ENCODE peak calls at places on chromosomes 2 and 18, in seven cellular contexts. J is A549, K is heart left ventricle, X is adrenal gland, D is DND-41, N is left lung, A is ovary. C is an unnamed sample.
A peak's percentile ranks its signal among the peaks of the same experiment; 100 is the strongest.

GRCh38 chr2:203811491-203812221 is 55.9 kb upstream of the CTLA4 start:
- DNase-seq in J (peak; percentile 87), K (peak; percentile 59), X (peak; percentile 76), D (peak; percentile 70), N (peak; percentile 90), A (no peak), C (peak; percentile 79)

GRCh38 chr2:104793971-104794370 is 59.9 kb upstream of the POU3F3 start:
- DNase-seq in J (no peak), K (no peak), X (no peak), D (no peak), N (no peak), A (no peak), C (no peak)

GRCh38 chr18:3603460-3604259 is 153.7 kb downstream of the TGIF1 start:
- DNase-seq in J (peak; percentile 94), K (no peak), X (no peak), D (peak; percentile 48), N (no peak), A (no peak), C (peak; percentile 80)

GRCh38 chr2:239236043-239236807 is 164.6 kb downstream of the HDAC4 start:
- DNase-seq in J (no peak), K (no peak), X (peak; percentile 22), D (no peak), N (no peak), A (no peak), C (no peak)

GRCh38 chr2:218659258-218659987 is at the start of the genes BCS1L and ZNF142:
- DNase-seq in J (peak; percentile 90), K (peak; percentile 95), X (peak; percentile 90), D (peak; percentile 96), N (peak; percentile 98), A (peak; percentile 83), C (peak; percentile 92)

GRCh38 chr2:103785432-103785831 is 1023.6 kb downstream of the TMEM182 start:
- DNase-seq in J (no peak), K (no peak), X (no peak), D (no peak), N (no peak), A (no peak), C (no peak)

GRCh38 chr2:226001716-226002115 is 602.2 kb downstream of the NYAP2 start:
- DNase-seq in J (no peak), K (no peak), X (no peak), D (no peak), N (no peak), A (no peak), C (peak; percentile 66)

GRCh38 chr2:138485019-138485418 is 16.6 kb upstream of the SPOPL start:
- DNase-seq in J (no peak), K (no peak), X (no peak), D (no peak), N (no peak), A (no peak), C (no peak)

GRCh38 chr2:14306268-14306950 is 326.1 kb upstream of the LRATD1 start:
- DNase-seq in J (no peak), K (no peak), X (no peak), D (no peak), N (no peak), A (no peak), C (no peak)

GRCh38 chr2:69139778-69140177 is 126.8 kb downstream of the ANTXR1 start:
- DNase-seq in J (no peak), K (no peak), X (no peak), D (no peak), N (no peak), A (no peak), C (no peak)

GRCh38 chr2:236264256-236264655 is at the start of gene ASB18:
- DNase-seq in J (no peak), K (peak; percentile 65), X (no peak), D (no peak), N (no peak), A (no peak), C (no peak)

GRCh38 chr18:55589625-55590291 is 1.8 kb upstream of the TCF4 start:
- DNase-seq in J (peak; percentile 93), K (peak; percentile 97), X (peak; percentile 98), D (peak; percentile 97), N (peak; percentile 99), A (peak; percentile 97), C (peak; percentile 97)

GRCh38 chr18:76859474-76860339 is 37.4 kb downstream of the ZNF236 start:
- DNase-seq in J (no peak), K (no peak), X (no peak), D (no peak), N (no peak), A (no peak), C (no peak)

GRCh38 chr18:23812566-23813440 is 123.5 kb downstream of the LAMA3 start:
- DNase-seq in J (peak; percentile 8), K (no peak), X (no peak), D (no peak), N (no peak), A (no peak), C (no peak)

GRCh38 chr2:222976521-222977076 is 75.4 kb upstream of the KCNE4 start:
- DNase-seq in J (no peak), K (no peak), X (no peak), D (no peak), N (no peak), A (no peak), C (no peak)

GRCh38 chr2:58908501-58909154 is 667.5 kb upstream of the FANCL start:
- DNase-seq in J (no peak), K (no peak), X (no peak), D (no peak), N (no peak), A (no peak), C (no peak)

GRCh38 chr2:157876771-157877108 is 610 bp upstream of the ACVR1 start:
- DNase-seq in J (no peak), K (no peak), X (no peak), D (no peak), N (no peak), A (no peak), C (no peak)

GRCh38 chr2:173354601-173355131 is at the start of gene CDCA7:
- DNase-seq in J (peak; percentile 81), K (peak; percentile 56), X (no peak), D (peak; percentile 86), N (peak; percentile 88), A (peak; percentile 35), C (peak; percentile 92)
- H3K27ac ChIP-seq in J (peak within 1 kb of the TSS; percentile 92), K (peak within 1 kb of the TSS; percentile 69), X (no peak within 1 kb of the TSS), D (peak within 1 kb of the TSS; percentile 100), N (no peak within 1 kb of the TSS), A (no peak within 1 kb of the TSS), C (peak within 1 kb of the TSS; percentile 98)

DNA sequence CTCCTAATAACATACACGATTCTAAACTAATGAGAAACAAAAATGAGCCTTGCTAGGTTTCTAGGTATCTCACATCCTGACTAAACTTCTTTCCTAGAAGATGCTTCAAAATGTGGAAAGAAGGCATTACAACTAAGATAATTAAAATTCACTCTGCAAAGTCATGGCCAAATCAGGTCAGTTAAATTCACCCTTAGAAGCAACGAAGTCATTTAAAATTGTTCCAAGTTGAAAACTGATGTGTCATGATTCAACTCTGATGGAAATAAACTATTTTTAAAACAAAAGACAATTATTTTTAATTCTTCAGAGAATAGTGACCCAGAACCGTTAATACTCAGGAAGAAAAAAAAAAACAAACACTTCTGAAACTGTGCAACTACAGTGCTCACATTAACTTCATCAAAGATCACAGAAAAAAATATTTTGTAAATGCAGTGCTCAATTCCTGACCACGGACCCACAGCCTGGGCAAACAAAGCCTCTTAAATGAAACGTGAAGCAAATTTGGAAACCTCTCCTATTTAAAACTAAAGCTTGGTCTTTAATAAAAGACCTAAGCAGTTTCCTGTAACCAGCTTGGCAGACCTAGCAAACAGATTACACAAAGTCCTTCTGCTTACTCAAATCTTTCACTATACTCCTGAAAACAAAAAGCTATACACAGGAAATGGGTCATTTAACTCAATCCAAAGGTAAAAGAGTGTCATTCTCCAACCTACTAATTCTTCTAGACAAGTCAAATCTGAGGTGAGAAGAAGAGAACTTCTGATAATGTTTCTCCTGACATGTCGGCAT is 39.0 kb downstream of the CHN1 start:
- DNase-seq in J (no peak), K (no peak), X (no peak), D (no peak), N (no peak), A (no peak), C (peak; percentile 16)
- H3K4me1 ChIP-seq in J (peaks cover 30% of the 10 kb centered on the region), K (peaks cover 29% of the 10 kb centered on the region), X (no peaks in the 10 kb centered on the region), D (peaks cover 13% of the 10 kb centered on the region), N (no peaks in the 10 kb centered on the region), A (no peaks in the 10 kb centered on the region), C (peaks cover 11% of the 10 kb centered on the region)

GRCh38 chr2:47159627-47160026 is 4.5 kb upstream of the STPG4 start:
- DNase-seq in J (no peak), K (no peak), X (no peak), D (no peak), N (no peak), A (no peak), C (no peak)

GRCh38 chr2:47160207-47160606 is 5.1 kb upstream of the STPG4 start:
- DNase-seq in J (no peak), K (no peak), X (no peak), D (no peak), N (no peak), A (no peak), C (no peak)

GRCh38 chr2:47165001-47165555 is 10.0 kb upstream of the STPG4 start:
- DNase-seq in J (no peak), K (no peak), X (no peak), D (no peak), N (no peak), A (no peak), C (no peak)

GRCh38 chr2:47161475-47161874 is 6.4 kb upstream of the STPG4 start:
- DNase-seq in J (no peak), K (no peak), X (no peak), D (no peak), N (no peak), A (no peak), C (no peak)

GRCh38 chr2:47162780-47163179 is 7.7 kb upstream of the STPG4 start:
- DNase-seq in J (no peak), K (no peak), X (no peak), D (no peak), N (no peak), A (no peak), C (no peak)
- H3K27ac ChIP-seq in J (no peak overlapping the region), K (no peak overlapping the region), X (no peak overlapping the region), D (no peak overlapping the region), N (no peak overlapping the region), A (no peak overlapping the region), C (no peak overlapping the region)

GRCh38 chr2:446963-447540 is 159.2 kb upstream of the ALKAL2 start:
- DNase-seq in J (no peak), K (no peak), X (no peak), D (no peak), N (no peak), A (no peak), C (no peak)

GRCh38 chr2:444937-445884 is 157.3 kb upstream of the ALKAL2 start:
- DNase-seq in J (no peak), K (no peak), X (no peak), D (no peak), N (no peak), A (no peak), C (no peak)

GRCh38 chr2:443754-444153 is 155.9 kb upstream of the ALKAL2 start:
- DNase-seq in J (no peak), K (no peak), X (no peak), D (no peak), N (no peak), A (no peak), C (no peak)

GRCh38 chr2:443211-443610 is 155.3 kb upstream of the ALKAL2 start:
- DNase-seq in J (no peak), K (no peak), X (no peak), D (no peak), N (no peak), A (no peak), C (no peak)

DNA sequence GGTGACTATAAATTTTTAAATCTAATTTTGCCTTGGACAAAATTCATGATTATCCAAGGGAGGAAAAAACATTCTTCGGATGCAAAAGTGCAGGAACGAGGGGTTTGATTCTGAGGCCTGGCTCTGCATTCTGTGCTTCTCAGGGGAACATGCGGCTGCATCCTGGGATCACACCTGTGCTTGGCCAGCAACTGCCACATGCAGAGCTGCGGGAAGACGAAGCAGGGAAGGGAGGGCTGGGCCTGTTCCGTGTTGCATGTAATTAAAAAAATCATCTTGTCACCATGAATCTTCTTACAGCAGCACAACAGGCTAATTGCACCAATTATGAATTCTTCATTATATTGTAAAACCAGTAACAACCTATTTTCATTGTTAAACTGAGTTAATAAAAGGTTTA is 158.0 kb upstream of the ALKAL2 start:
- DNase-seq in J (no peak), K (no peak), X (no peak), D (no peak), N (no peak), A (no peak), C (no peak)
- H3K4me1 ChIP-seq in J (no peaks in the 10 kb centered on the region), K (no peaks in the 10 kb centered on the region), X (no peaks in the 10 kb centered on the region), D (no peaks in the 10 kb centered on the region), N (peaks cover 3% of the 10 kb centered on the region), A (no peaks in the 10 kb centered on the region), C (no peaks in the 10 kb centered on the region)